ENCODE peak calls at places on chromosomes 7 and 10, in seven cellular contexts. One of them, this sample, is unnamed.

GRCh38 chr10:82813856-82814255 is 938.9 kb downstream of the NRG3 start:
- DNase-seq in thoracic aorta: no peak
- DNase-seq in BJ: no peak
- DNase-seq in NCI-H774: peak
- DNase-seq in progenitor cell of endocrine pancreas: no peak
- DNase-seq in dorsolateral prefrontal cortex: no peak
- DNase-seq in lower leg skin: no peak
- DNase-seq in this sample: peak

GRCh38 chr10:91694170-91694794 is 61.4 kb upstream of the PPP1R3C start:
- DNase-seq in lower leg skin: no peak
- DNase-seq in dorsolateral prefrontal cortex: no peak
- DNase-seq in thoracic aorta: no peak
- DNase-seq in progenitor cell of endocrine pancreas: no peak
- DNase-seq in NCI-H774: no peak
- DNase-seq in BJ: no peak
- DNase-seq in this sample: no peak

GRCh38 chr10:62058476-62058875 is 157.0 kb downstream of the ARID5B start:
- DNase-seq in progenitor cell of endocrine pancreas: no peak
- DNase-seq in dorsolateral prefrontal cortex: no peak
- DNase-seq in lower leg skin: no peak
- DNase-seq in NCI-H774: no peak
- DNase-seq in BJ: no peak
- DNase-seq in thoracic aorta: no peak
- DNase-seq in this sample: no peak

GRCh38 chr10:25059990-25060389 is 43.6 kb downstream of the THNSL1 start:
- DNase-seq in NCI-H774: no peak
- DNase-seq in lower leg skin: peak
- DNase-seq in progenitor cell of endocrine pancreas: no peak
- DNase-seq in dorsolateral prefrontal cortex: no peak
- DNase-seq in thoracic aorta: peak
- DNase-seq in BJ: no peak
- DNase-seq in this sample: no peak

GRCh38 chr7:158378978-158379377 is 208.6 kb downstream of the PTPRN2 start:
- DNase-seq in NCI-H774: no peak
- DNase-seq in BJ: no peak
- DNase-seq in thoracic aorta: no peak
- DNase-seq in progenitor cell of endocrine pancreas: no peak
- DNase-seq in dorsolateral prefrontal cortex: no peak
- DNase-seq in lower leg skin: no peak
- DNase-seq in this sample: no peak

GRCh38 chr10:113059001-113059780 is 109.1 kb downstream of the TCF7L2 start:
- DNase-seq in thoracic aorta: no peak
- DNase-seq in progenitor cell of endocrine pancreas: no peak
- DNase-seq in BJ: peak
- DNase-seq in lower leg skin: no peak
- DNase-seq in NCI-H774: no peak
- DNase-seq in dorsolateral prefrontal cortex: peak
- DNase-seq in this sample: no peak

GRCh38 chr7:101856488-101857357 is 39.3 kb downstream of the CUX1 start:
- DNase-seq in NCI-H774: peak
- DNase-seq in progenitor cell of endocrine pancreas: no peak
- DNase-seq in BJ: peak
- DNase-seq in dorsolateral prefrontal cortex: peak
- DNase-seq in lower leg skin: peak
- DNase-seq in thoracic aorta: peak
- DNase-seq in this sample: peak

GRCh38 chr10:21144047-21144446 is 246.9 kb upstream of the NEBL start:
- DNase-seq in progenitor cell of endocrine pancreas: no peak
- DNase-seq in thoracic aorta: no peak
- DNase-seq in BJ: no peak
- DNase-seq in lower leg skin: no peak
- DNase-seq in dorsolateral prefrontal cortex: no peak
- DNase-seq in NCI-H774: no peak
- DNase-seq in this sample: no peak

GRCh38 chr10:87750001-87750651 is 67.9 kb downstream of the ATAD1 start:
- DNase-seq in progenitor cell of endocrine pancreas: no peak
- DNase-seq in lower leg skin: no peak
- DNase-seq in dorsolateral prefrontal cortex: no peak
- DNase-seq in thoracic aorta: no peak
- DNase-seq in NCI-H774: peak
- DNase-seq in BJ: peak
- DNase-seq in this sample: no peak

GRCh38 chr10:98041352-98042043 is 11.1 kb upstream of the CRTAC1 start:
- DNase-seq in thoracic aorta: no peak
- DNase-seq in lower leg skin: peak
- DNase-seq in dorsolateral prefrontal cortex: peak
- DNase-seq in progenitor cell of endocrine pancreas: peak
- DNase-seq in NCI-H774: no peak
- DNase-seq in BJ: no peak
- DNase-seq in this sample: peak

GRCh38 chr10:52258791-52259427 is 55.2 kb upstream of the DKK1 start:
- DNase-seq in BJ: no peak
- DNase-seq in dorsolateral prefrontal cortex: no peak
- DNase-seq in lower leg skin: no peak
- DNase-seq in progenitor cell of endocrine pancreas: no peak
- DNase-seq in NCI-H774: no peak
- DNase-seq in thoracic aorta: no peak
- DNase-seq in this sample: no peak

GRCh38 chr10:37680243-37680683 is 177.1 kb downstream of the ZNF248 start:
- DNase-seq in progenitor cell of endocrine pancreas: no peak
- DNase-seq in dorsolateral prefrontal cortex: no peak
- DNase-seq in lower leg skin: no peak
- DNase-seq in BJ: no peak
- DNase-seq in thoracic aorta: no peak
- DNase-seq in NCI-H774: no peak
- DNase-seq in this sample: no peak

GRCh38 chr10:6033954-6034353 is 28.2 kb downstream of the IL2RA start:
- DNase-seq in lower leg skin: no peak
- DNase-seq in dorsolateral prefrontal cortex: no peak
- DNase-seq in thoracic aorta: no peak
- DNase-seq in BJ: peak
- DNase-seq in progenitor cell of endocrine pancreas: no peak
- DNase-seq in NCI-H774: no peak
- DNase-seq in this sample: no peak

GRCh38 chr7:104979167-104979841 is 34.7 kb upstream of the KMT2E start:
- DNase-seq in BJ: no peak
- DNase-seq in NCI-H774: no peak
- DNase-seq in dorsolateral prefrontal cortex: no peak
- DNase-seq in lower leg skin: peak
- DNase-seq in thoracic aorta: no peak
- DNase-seq in progenitor cell of endocrine pancreas: no peak
- DNase-seq in this sample: no peak

GRCh38 chr7:112940314-112940732 is 146.3 kb downstream of the GPR85 start:
- DNase-seq in lower leg skin: no peak
- DNase-seq in thoracic aorta: no peak
- DNase-seq in dorsolateral prefrontal cortex: no peak
- DNase-seq in BJ: no peak
- DNase-seq in NCI-H774: no peak
- DNase-seq in progenitor cell of endocrine pancreas: no peak
- DNase-seq in this sample: no peak

GRCh38 chr10:88555190-88555894 is 27.8 kb downstream of the RNLS start:
- DNase-seq in lower leg skin: no peak
- DNase-seq in BJ: no peak
- DNase-seq in thoracic aorta: no peak
- DNase-seq in dorsolateral prefrontal cortex: no peak
- DNase-seq in NCI-H774: no peak
- DNase-seq in progenitor cell of endocrine pancreas: no peak
- DNase-seq in this sample: no peak

GRCh38 chr10:52897162-52897561 is 124.6 kb upstream of the MBL2 start:
- DNase-seq in dorsolateral prefrontal cortex: no peak
- DNase-seq in thoracic aorta: no peak
- DNase-seq in NCI-H774: no peak
- DNase-seq in lower leg skin: no peak
- DNase-seq in progenitor cell of endocrine pancreas: no peak
- DNase-seq in BJ: no peak
- DNase-seq in this sample: no peak

GRCh38 chr10:101311440-101312067 is 42.4 kb upstream of the BTRC start:
- DNase-seq in lower leg skin: no peak
- DNase-seq in BJ: no peak
- DNase-seq in thoracic aorta: no peak
- DNase-seq in dorsolateral prefrontal cortex: no peak
- DNase-seq in NCI-H774: no peak
- DNase-seq in progenitor cell of endocrine pancreas: no peak
- DNase-seq in this sample: no peak

This sample was measured in DMS153.